ENCODE peak calls at places on chromosomes 4 and X, in eight cellular contexts. F is psoas muscle, B is esophagus squamous epithelium, T is mucosa of descending colon, I is osteocyte, S is PC-3, O is suprapubic skin, X is lower lobe of right lung. J is an unnamed sample.

GRCh38 chr4:88104902-88105610 is 53.4 kb downstream of the ABCG2 start:
- DNase-seq in F (no peak), B (no peak), T (no peak), I (no peak), S (peak; percentile 91), O (no peak), X (no peak), J (no peak)

GRCh38 chrX:130836447-130836846 is 66.6 kb downstream of the ENOX2 start:
- DNase-seq in F (no peak), B (no peak), T (no peak), I (no peak), S (no peak), O (no peak), X (no peak), J (no peak)

GRCh38 chrX:153969904-153970397 is 1.7 kb downstream of the HCFC1 start:
- DNase-seq in F (no peak), B (no peak), T (no peak), I (no peak), S (peak; percentile 10), O (no peak), X (no peak), J (no peak)

GRCh38 chr4:8198206-8198905 is 734 bp upstream of the SH3TC1 start:
- DNase-seq in F (no peak), B (no peak), T (peak; percentile 69), I (no peak), S (no peak), O (no peak), X (peak; percentile 81), J (no peak)

GRCh38 chr4:25271866-25272265 is 38.0 kb downstream of the PI4K2B start:
- DNase-seq in F (no peak), B (no peak), T (no peak), I (no peak), S (no peak), O (no peak), X (no peak), J (no peak)

GRCh38 chr4:139951051-139951450 is 202.9 kb downstream of the MAML3 start:
- DNase-seq in F (no peak), B (no peak), T (no peak), I (no peak), S (no peak), O (no peak), X (no peak), J (no peak)

GRCh38 chr4:52098618-52099017 is 47.5 kb downstream of the SPATA18 start:
- DNase-seq in F (no peak), B (no peak), T (no peak), I (no peak), S (peak; percentile 62), O (no peak), X (no peak), J (no peak)

GRCh38 chr4:103915224-103915869 is 195.6 kb upstream of the TACR3 start:
- DNase-seq in F (no peak), B (no peak), T (peak; percentile 5), I (no peak), S (peak; percentile 25), O (no peak), X (no peak), J (no peak)

GRCh38 chr4:189792819-189793618 is 147.7 kb upstream of the FRG1 start:
- DNase-seq in F (peak; percentile 50), B (no peak), T (peak; percentile 62), I (no peak), S (peak; percentile 67), O (no peak), X (peak; percentile 61), J (no peak)

GRCh38 chrX:1582686-1583437 is 8.5 kb upstream of the AKAP17A start:
- DNase-seq in F (no peak), B (no peak), T (no peak), I (no peak), S (peak; percentile 70), O (no peak), X (no peak), J (no peak)

GRCh38 chrX:40922307-40922706 is 162.9 kb upstream of the USP9X start:
- DNase-seq in F (no peak), B (no peak), T (peak; percentile 22), I (no peak), S (peak; percentile 81), O (no peak), X (no peak), J (no peak)

GRCh38 chr4:159248383-159249178 is 145.7 kb downstream of the RAPGEF2 start:
- DNase-seq in F (no peak), B (no peak), T (no peak), I (no peak), S (no peak), O (no peak), X (no peak), J (no peak)

GRCh38 chr4:94577136-94577535 is 125.4 kb downstream of the PDLIM5 start:
- DNase-seq in F (no peak), B (no peak), T (peak; percentile 18), I (no peak), S (no peak), O (no peak), X (no peak), J (no peak)

DNA sequence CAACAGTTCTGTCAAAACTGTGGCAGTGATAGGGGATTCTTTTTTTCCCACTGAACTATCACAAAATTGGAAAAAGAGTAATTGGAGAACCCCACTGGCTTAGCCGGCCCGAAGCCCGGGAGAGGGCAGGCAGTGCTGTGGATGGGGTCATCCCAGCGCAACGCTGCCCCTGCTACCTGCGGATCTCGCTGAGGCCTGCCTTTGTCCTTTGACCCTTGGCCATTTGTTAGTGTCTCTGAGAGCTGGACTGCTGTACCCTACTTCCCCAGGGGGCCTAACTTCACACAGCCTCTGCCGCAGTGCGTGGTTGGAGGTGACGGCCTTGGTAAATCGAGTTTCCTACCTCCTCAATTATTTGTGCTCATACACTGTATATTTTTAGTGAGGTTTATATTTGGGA is 43.0 kb upstream of the MSANTD1 start:
- DNase-seq in F (no peak), B (no peak), T (no peak), I (no peak), S (no peak), O (no peak), X (no peak), J (no peak)
- TF ChIP-seq CTCF in F (no peak), B (no peak), T (no peak), I (no peak), S (no peak), O (no peak), X (no peak), J (no peak)

GRCh38 chr4:118224239-118224829 is 128.5 kb downstream of the PRSS12 start:
- DNase-seq in F (no peak), B (no peak), T (no peak), I (no peak), S (peak; percentile 63), O (no peak), X (no peak), J (no peak)
- TF ChIP-seq CTCF in F (peak; percentile 58), B (peak; percentile 39), T (peak; percentile 21), I (peak; percentile 78), S (peak; percentile 68), O (peak; percentile 38), X (peak; percentile 57), J (no peak)

GRCh38 chr4:121690001-121690400 is 6.8 kb downstream of the ANXA5 start:
- DNase-seq in F (no peak), B (no peak), T (no peak), I (no peak), S (peak; percentile 42), O (no peak), X (no peak), J (no peak)
- TF ChIP-seq CTCF in F (no peak), B (no peak), T (no peak), I (no peak), S (no peak), O (no peak), X (no peak), J (no peak)

GRCh38 chrX:46571423-46572294 is 1.9 kb upstream of the CHST7 start:
- DNase-seq in F (no peak), B (no peak), T (no peak), I (no peak), S (no peak), O (no peak), X (no peak), J (no peak)

GRCh38 chrX:46574337-46574940 is 874 bp downstream of the CHST7 start:
- DNase-seq in F (peak; percentile 27), B (no peak), T (peak; percentile 7), I (no peak), S (no peak), O (no peak), X (peak; percentile 54), J (no peak)

GRCh38 chrX:46573896-46574336 is 351 bp downstream of the CHST7 start:
- DNase-seq in F (peak; percentile 26), B (peak; percentile 12), T (peak; percentile 58), I (no peak), S (peak; percentile 75), O (peak; percentile 77), X (peak; percentile 73), J (no peak)

GRCh38 chrX:46573331-46573895 is at the start of gene CHST7:
- DNase-seq in F (peak; percentile 66), B (no peak), T (peak; percentile 51), I (peak; percentile 89), S (peak; percentile 76), O (peak; percentile 78), X (peak; percentile 70), J (no peak)

DNA sequence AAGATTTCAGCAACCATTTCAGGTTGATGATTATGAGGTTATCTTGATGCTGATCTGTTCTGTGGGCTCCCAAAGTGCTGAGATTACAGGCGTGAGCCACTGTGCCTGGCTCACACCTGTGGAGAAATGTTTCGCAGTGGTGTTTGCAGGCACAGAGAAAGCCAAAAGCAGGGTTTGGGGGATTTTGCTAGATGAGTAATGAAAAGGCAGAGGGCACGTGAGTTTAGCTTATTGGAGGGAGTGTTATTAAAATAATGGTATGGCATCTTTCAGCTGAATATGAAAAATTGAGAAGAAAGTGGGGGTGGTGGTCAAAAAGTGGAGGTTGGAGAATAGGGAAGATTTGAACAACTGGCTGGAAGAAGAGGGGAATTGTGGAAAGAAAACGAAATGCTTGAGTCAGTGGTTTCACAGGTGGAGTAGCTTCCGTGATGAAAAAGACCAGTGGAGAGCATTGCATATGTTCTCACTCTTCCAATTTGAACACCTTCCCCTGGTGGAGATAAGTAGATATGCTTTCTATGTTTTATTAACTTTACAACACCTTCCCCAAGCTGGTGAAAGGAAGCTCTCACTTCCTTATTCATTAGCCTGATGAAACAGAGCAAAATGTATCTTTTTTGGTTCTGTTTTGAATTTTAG is 1.1 kb upstream of the CHST7 start:
- DNase-seq in F (no peak), B (no peak), T (no peak), I (no peak), S (no peak), O (no peak), X (no peak), J (no peak)
- TF ChIP-seq CTCF in F (no peak), B (no peak), T (no peak), I (no peak), S (no peak), O (no peak), X (no peak), J (no peak)

DNA sequence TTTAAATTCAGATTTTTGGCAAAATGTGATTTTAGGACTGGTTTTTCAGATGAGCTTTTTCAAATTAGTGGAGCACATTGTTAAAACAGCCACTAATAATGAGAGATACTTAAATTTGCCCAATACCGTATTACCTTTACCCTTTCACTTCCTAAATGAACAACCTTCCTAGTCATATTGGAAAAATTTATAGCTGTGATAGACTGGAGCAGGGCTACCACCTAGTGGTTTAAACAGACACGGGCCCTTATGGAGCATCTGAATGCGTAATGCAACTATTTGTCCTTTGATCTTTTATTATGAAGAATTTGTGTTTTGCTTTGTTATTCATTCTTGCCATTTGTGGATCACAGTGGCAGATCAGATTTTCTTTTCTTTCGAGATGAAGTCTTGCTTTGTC is 72.7 kb downstream of the KDM6A start:
- DNase-seq in F (no peak), B (no peak), T (no peak), I (no peak), S (peak; percentile 67), O (no peak), X (no peak), J (no peak)
- TF ChIP-seq CTCF in F (peak; percentile 37), B (no peak), T (no peak), I (no peak), S (peak; percentile 73), O (no peak), X (peak; percentile 28), J (no peak)

GRCh38 chr4:15500721-15501120 is 31.0 kb downstream of the CC2D2A start:
- DNase-seq in F (no peak), B (no peak), T (no peak), I (no peak), S (no peak), O (no peak), X (no peak), J (no peak)
- TF ChIP-seq CTCF in F (no peak), B (no peak), T (no peak), I (no peak), S (no peak), O (no peak), X (no peak), J (no peak)